ENCODE peak calls at places on chromosomes 12 and 14, in four cellular contexts. G is kidney, D is fibroblast of lung, A is neural progenitor cell. I is an unnamed sample.

GRCh38 chr12:50089730-50090129 is 4.6 kb downstream of the SMARCD1 start:
- DNase-seq in G (peak; percentile 22), D (no peak), A (no peak), I (no peak)

GRCh38 chr12:76457010-76457409 is 102.6 kb downstream of the OSBPL8 start:
- DNase-seq in G (no peak), D (no peak), A (no peak), I (no peak)

GRCh38 chr12:26198742-26199141 is 3.4 kb downstream of the SSPN start:
- DNase-seq in G (no peak), D (peak; percentile 87), A (no peak), I (no peak)

GRCh38 chr12:72018036-72018435 is 79.4 kb downstream of the TPH2 start:
- DNase-seq in G (no peak), D (no peak), A (no peak), I (no peak)

GRCh38 chr14:76774471-76775158 is 13.3 kb downstream of the VASH1 start:
- DNase-seq in G (no peak), D (no peak), A (no peak), I (no peak)

GRCh38 chr14:80584638-80585505 is 356.7 kb downstream of the CEP128 start:
- DNase-seq in G (no peak), D (peak; percentile 89), A (no peak), I (no peak)

GRCh38 chr12:28535216-28535615 is 345.0 kb downstream of the CCDC91 start:
- DNase-seq in G (no peak), D (peak; percentile 72), A (no peak), I (no peak)

GRCh38 chr14:39265032-39265431 is 31.3 kb downstream of the MIA2 start:
- DNase-seq in G (no peak), D (peak; percentile 62), A (no peak), I (no peak)

GRCh38 chr14:61477845-61478438 is 156.6 kb downstream of the PRKCH start:
- DNase-seq in G (peak; percentile 90), D (peak; percentile 47), A (no peak), I (no peak)

GRCh38 chr12:19065223-19065622 is 64.3 kb upstream of the PLEKHA5 start:
- DNase-seq in G (no peak), D (no peak), A (no peak), I (no peak)

GRCh38 chr14:93072659-93073365 is 42.9 kb downstream of the ITPK1 start:
- DNase-seq in G (no peak), D (no peak), A (no peak), I (no peak)

GRCh38 chr12:13980548-13981295 is 680 bp downstream of the GRIN2B start:
- DNase-seq in G (no peak), D (no peak), A (peak; percentile 64), I (no peak)

GRCh38 chr14:36981832-36982528 is 190.4 kb downstream of the SLC25A21 start:
- DNase-seq in G (no peak), D (peak; percentile 69), A (no peak), I (no peak)

GRCh38 chr12:24073170-24073810 is 123.8 kb upstream of the SOX5 start:
- DNase-seq in G (no peak), D (no peak), A (no peak), I (no peak)

DNA sequence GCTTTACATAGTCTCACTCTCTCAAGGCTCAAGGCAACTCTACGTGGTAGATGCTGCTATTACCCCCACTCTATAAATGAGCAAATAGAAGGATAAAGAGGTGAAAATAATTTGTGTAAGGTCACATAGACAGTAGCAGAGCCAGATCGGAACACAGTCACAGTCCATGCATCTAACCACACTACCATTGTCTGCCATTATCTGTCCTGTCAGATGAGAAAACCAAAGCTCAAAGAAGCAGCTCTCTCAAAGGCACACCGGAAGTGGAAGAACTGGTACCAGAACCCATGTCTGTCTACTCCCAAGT is 134.4 kb upstream of the NUDT4 start:
- DNase-seq in G (no peak), D (no peak), A (no peak), I (peak; percentile 31)
- TF ChIP-seq CTCF in G (no peak), D (no peak), A (no peak), I (no peak)

DNA sequence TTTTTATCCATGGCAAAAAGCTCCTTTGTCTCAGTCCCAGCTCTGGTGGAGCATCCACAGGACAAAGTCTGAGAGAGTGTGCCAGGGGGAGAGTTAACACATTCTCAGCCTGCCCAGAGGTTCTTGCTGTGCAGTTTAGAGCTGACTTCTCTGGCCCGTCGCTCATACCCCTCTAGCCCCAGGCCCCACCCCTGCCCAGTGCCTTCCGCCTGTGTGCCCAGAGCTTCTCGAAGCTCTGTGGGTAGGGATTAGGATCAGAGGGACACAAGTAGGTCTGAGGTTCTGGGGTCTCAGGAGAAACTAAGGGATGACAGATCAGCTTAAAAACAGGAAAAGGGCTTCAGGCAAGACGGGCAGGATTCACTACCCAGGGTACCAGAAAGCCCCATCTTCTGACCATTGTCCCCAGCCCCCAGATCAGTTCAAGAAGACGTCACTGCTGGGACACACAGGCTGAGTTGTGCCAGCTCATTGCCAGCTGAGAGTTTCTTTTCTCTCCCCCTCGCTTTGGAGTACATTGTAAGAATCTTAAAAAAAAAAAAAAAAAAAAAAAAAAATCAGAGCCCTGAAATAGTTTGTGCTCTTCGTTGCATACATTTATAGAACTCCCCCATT is 127.0 kb downstream of the GCH1 start:
- DNase-seq in G (no peak), D (no peak), A (no peak), I (no peak)
- H3K9ac ChIP-seq in G (no peak overlapping the region), D (no peak overlapping the region), A (no peak overlapping the region), I (no peak overlapping the region)

GRCh38 chr14:68513838-68514610 is 278.8 kb downstream of the ZFP36L1 start:
- DNase-seq in G (no peak), D (no peak), A (no peak), I (no peak)

GRCh38 chr14:68514611-68515194 is 278.2 kb downstream of the ZFP36L1 start:
- DNase-seq in G (no peak), D (no peak), A (no peak), I (no peak)

GRCh38 chr14:68518910-68519686 is 273.8 kb downstream of the ZFP36L1 start:
- DNase-seq in G (no peak), D (no peak), A (no peak), I (no peak)

GRCh38 chr14:68518180-68518579 is 274.7 kb downstream of the ZFP36L1 start:
- DNase-seq in G (no peak), D (no peak), A (peak; percentile 64), I (no peak)

DNA sequence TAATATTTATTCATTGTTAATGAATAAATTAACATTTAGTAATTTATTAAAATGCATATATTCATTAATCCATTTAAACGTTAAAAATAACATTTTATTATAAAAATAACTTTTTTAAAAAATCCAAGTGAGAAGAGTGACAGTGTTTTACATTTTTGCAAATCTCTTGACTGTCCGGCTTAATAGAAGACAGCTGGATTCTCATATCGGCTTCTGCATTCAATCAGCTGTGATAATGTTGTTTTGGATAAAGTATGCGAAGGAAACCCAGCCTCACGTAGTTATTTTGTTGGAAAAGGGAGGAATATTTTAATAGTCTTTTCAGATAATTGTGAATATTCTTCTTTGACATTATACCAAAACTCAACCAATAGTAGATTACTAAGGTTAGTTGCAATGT is 276.6 kb downstream of the ZFP36L1 start:
- DNase-seq in G (no peak), D (no peak), A (no peak), I (no peak)
- H3K4me1 ChIP-seq in G (peaks cover 13% of the 10 kb centered on the region), D (peaks cover 6% of the 10 kb centered on the region), A (peaks cover 48% of the 10 kb centered on the region), I (peaks cover 7% of the 10 kb centered on the region)

GRCh38 chr14:104967144-104967413 is 11.1 kb downstream of the AHNAK2 start:
- DNase-seq in G (no peak), D (no peak), A (no peak), I (no peak)

GRCh38 chr14:104968541-104969401 is 9.4 kb downstream of the AHNAK2 start:
- DNase-seq in G (peak; percentile 85), D (peak; percentile 29), A (peak; percentile 37), I (no peak)

GRCh38 chr14:104968153-104968527 is 10.0 kb downstream of the AHNAK2 start:
- DNase-seq in G (peak; percentile 95), D (peak; percentile 63), A (peak; percentile 63), I (no peak)

GRCh38 chr14:104966261-104967143 is 11.7 kb downstream of the AHNAK2 start:
- DNase-seq in G (peak; percentile 68), D (no peak), A (no peak), I (no peak)

GRCh38 chr14:104967414-104968152 is 10.6 kb downstream of the AHNAK2 start:
- DNase-seq in G (peak; percentile 94), D (peak; percentile 40), A (peak; percentile 69), I (no peak)
- TF ChIP-seq CTCF in G (no peak), D (no peak), A (no peak), I (no peak)

DNA sequence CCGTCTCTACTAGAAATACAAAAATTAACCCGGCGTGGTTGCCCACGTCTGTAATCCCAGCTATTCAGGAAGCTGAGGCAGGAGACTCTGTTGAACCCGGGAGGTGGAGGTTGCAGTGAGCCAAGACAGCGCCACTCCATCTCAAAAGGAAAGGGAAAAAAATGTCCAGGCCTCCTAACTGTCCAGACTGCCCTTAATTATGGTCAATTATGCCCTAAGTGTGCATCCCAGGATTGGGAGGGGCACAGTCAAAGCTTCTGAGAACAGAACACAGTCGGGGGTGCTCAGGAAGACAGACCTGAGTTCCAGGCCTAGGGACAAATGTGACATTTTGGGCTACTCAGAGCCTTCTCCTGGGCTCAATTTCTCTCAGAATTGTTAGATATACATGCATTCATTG is 31.8 kb upstream of the SMUG1 start:
- DNase-seq in G (no peak), D (no peak), A (no peak), I (no peak)
- H3K9ac ChIP-seq in G (no peak overlapping the region), D (no peak overlapping the region), A (no peak overlapping the region), I (no peak overlapping the region)

DNA sequence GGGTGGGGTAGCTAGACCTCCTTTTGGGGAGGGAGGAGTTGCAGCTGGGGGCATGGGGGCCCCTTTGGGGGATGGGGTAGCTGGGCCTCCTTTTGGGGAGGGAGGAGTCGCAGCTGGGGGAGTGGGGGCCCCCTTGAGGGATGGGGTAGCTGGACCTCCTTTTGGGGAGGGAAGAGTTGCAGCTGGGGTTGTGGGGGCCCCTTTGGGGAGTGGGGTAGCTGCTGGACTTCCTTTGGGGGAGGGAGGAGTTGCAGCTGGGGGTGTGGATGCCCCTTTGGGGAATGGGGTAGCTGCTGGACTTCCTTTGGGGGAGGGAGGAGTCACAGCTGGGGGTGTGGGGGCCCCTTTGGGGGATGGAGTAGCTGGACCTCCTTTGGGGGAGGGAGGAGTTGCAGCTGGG is 6.9 kb downstream of the NACA start:
- DNase-seq in G (no peak), D (no peak), A (no peak), I (no peak)
- H3K4me1 ChIP-seq in G (peaks cover 16% of the 10 kb centered on the region), D (peaks cover 5% of the 10 kb centered on the region), A (peaks cover 40% of the 10 kb centered on the region), I (peaks cover 92% of the 10 kb centered on the region)

GRCh38 chr14:95363468-95363954 is 43.8 kb upstream of the CLMN start:
- DNase-seq in G (no peak), D (no peak), A (no peak), I (no peak)

GRCh38 chr14:95359974-95360826 is 40.5 kb upstream of the CLMN start:
- DNase-seq in G (peak; percentile 80), D (peak; percentile 12), A (peak; percentile 65), I (no peak)

GRCh38 chr14:95362180-95362494 is 42.4 kb upstream of the CLMN start:
- DNase-seq in G (no peak), D (no peak), A (peak; percentile 41), I (no peak)

GRCh38 chr14:95360828-95361227 is 41.1 kb upstream of the CLMN start:
- DNase-seq in G (no peak), D (no peak), A (no peak), I (no peak)

GRCh38 chr14:95361373-95362179 is 41.9 kb upstream of the CLMN start:
- DNase-seq in G (no peak), D (no peak), A (peak; percentile 60), I (peak; percentile 7)
- TF ChIP-seq CTCF in G (peak; percentile 65), D (peak; percentile 44), A (peak; percentile 75), I (peak; percentile 61)

I was measured in MM.1S.